ENCODE peak calls at places on chromosomes 5 and 9, in seven cellular contexts. T is neural progenitor cell, A is HCT116, Y is hepatocyte, I is GM23248, S is OCI-LY7, V is GM23338. P is an unnamed sample. For H4K20me1 and H3K4me1, the result is how much of the 10 kb centered on the place peaks cover.

GRCh38 chr9:131500377-131500776 is 2.3 kb upstream of the POMT1 start:
- DNase-seq in Y (no peak), T (no peak), A (no peak), S (no peak), V (no peak), I (no peak), P (no peak)

GRCh38 chr5:43646997-43647396 is 44.0 kb downstream of the NNT start:
- DNase-seq in S (no peak), I (peak), A (no peak), Y (no peak), V (no peak), T (no peak), P (no peak)

GRCh38 chr9:120324996-120325642 is 254.8 kb downstream of the CDK5RAP2 start:
- DNase-seq in A (no peak), V (peak), T (peak), I (no peak), Y (no peak), S (peak), P (no peak)

GRCh38 chr5:137580030-137580429 is 80.9 kb upstream of the SPOCK1 start:
- DNase-seq in S (no peak), I (peak), V (peak), Y (no peak), T (peak), A (no peak), P (peak)

GRCh38 chr9:136544549-136545064 is 1.2 kb downstream of the NOTCH1 start:
- DNase-seq in T (peak), Y (peak), V (no peak), S (peak), A (no peak), I (peak), P (peak)

GRCh38 chr9:91164724-91165520 is 196.8 kb downstream of the AUH start:
- DNase-seq in T (no peak), V (no peak), S (no peak), A (peak), I (peak), Y (peak), P (peak)

GRCh38 chr9:114574438-114574837 is 13.1 kb upstream of the ATP6V1G1 start:
- DNase-seq in Y (no peak), S (no peak), A (no peak), I (no peak), T (no peak), V (no peak), P (no peak)

GRCh38 chr9:137301086-137301947 is 754 bp downstream of the NRARP start:
- DNase-seq in V (peak), A (peak), Y (peak), S (no peak), T (peak), I (peak), P (peak)

GRCh38 chr5:156479864-156480263 is 152.9 kb downstream of the SGCD start:
- DNase-seq in A (no peak), V (no peak), I (peak), S (peak), T (no peak), Y (no peak), P (no peak)

GRCh38 chr5:159133041-159133741 is 33.5 kb upstream of the EBF1 start:
- DNase-seq in V (peak), S (peak), T (peak), Y (peak), I (peak), A (peak), P (peak)

GRCh38 chr9:118652258-118652657 is 717.0 kb downstream of the BRINP1 start:
- DNase-seq in A (no peak), V (no peak), S (no peak), Y (no peak), I (no peak), T (no peak), P (no peak)

GRCh38 chr9:35481347-35481975 is 8.4 kb upstream of the RUSC2 start:
- DNase-seq in T (peak), S (peak), Y (peak), V (peak), A (peak), I (peak), P (peak)

GRCh38 chr5:150783422-150783928 is 4.9 kb downstream of the SMIM3 start:
- DNase-seq in A (peak), V (peak), Y (peak), T (no peak), I (peak), S (peak), P (peak)

GRCh38 chr5:134007581-134008256 is 2.9 kb upstream of the VDAC1 start:
- DNase-seq in V (peak), A (no peak), I (no peak), T (peak), S (no peak), Y (no peak), P (no peak)

GRCh38 chr5:139910901-139911300 is 115.3 kb downstream of the PSD2 start:
- DNase-seq in T (no peak), I (no peak), V (no peak), S (no peak), A (no peak), Y (no peak), P (no peak)

GRCh38 chr5:128199104-128199503 is 115.5 kb downstream of the SLC12A2 start:
- DNase-seq in S (no peak), I (no peak), T (no peak), A (peak), V (no peak), Y (peak), P (peak)

GRCh38 chr9:7328453-7328852 is 471.1 kb downstream of the DMAC1 start:
- DNase-seq in V (no peak), T (no peak), Y (peak), I (no peak), A (no peak), S (no peak), P (no peak)

GRCh38 chr5:140674211-140674610 is 835 bp upstream of the DND1 start:
- DNase-seq in I (no peak), T (no peak), Y (no peak), S (no peak), A (no peak), V (no peak), P (no peak)

GRCh38 chr5:58751222-58751621 is 168.3 kb downstream of the RAB3C start:
- DNase-seq in V (no peak), I (peak), T (no peak), S (no peak), A (peak), Y (peak), P (peak)

GRCh38 chr5:178997191-178997590 is 2.1 kb upstream of the GRM6 start:
- DNase-seq in I (no peak), S (no peak), A (no peak), T (no peak), Y (no peak), V (no peak), P (no peak)

GRCh38 chr5:166561759-166562158 is 1729.7 kb upstream of the WWC1 start:
- DNase-seq in A (no peak), S (no peak), I (no peak), Y (no peak), T (no peak), V (no peak), P (no peak)

GRCh38 chr9:105656131-105656921 is 5.9 kb upstream of the TAL2 start:
- DNase-seq in I (peak), V (peak), S (no peak), T (peak), Y (peak), A (no peak), P (no peak)

GRCh38 chr9:111599948-111600343 is 499 bp upstream of the PTGR1 start:
- DNase-seq in I (no peak), A (no peak), Y (no peak), V (peak), T (no peak), S (no peak), P (no peak)

GRCh38 chr5:102498271-102499034 is at the start of gene SLCO6A1:
- DNase-seq in S (no peak), I (no peak), V (peak), T (no peak), A (no peak), Y (no peak), P (no peak)

GRCh38 chr5:142861011-142861410 is 90.8 kb downstream of the ARHGAP26 start:
- DNase-seq in A (no peak), V (no peak), I (no peak), S (no peak), Y (no peak), T (no peak), P (no peak)
- H4K20me1 ChIP-seq in A (under half), V (under half), I (under half), S (under half), Y (under half), T (under half), P (under half)

DNA sequence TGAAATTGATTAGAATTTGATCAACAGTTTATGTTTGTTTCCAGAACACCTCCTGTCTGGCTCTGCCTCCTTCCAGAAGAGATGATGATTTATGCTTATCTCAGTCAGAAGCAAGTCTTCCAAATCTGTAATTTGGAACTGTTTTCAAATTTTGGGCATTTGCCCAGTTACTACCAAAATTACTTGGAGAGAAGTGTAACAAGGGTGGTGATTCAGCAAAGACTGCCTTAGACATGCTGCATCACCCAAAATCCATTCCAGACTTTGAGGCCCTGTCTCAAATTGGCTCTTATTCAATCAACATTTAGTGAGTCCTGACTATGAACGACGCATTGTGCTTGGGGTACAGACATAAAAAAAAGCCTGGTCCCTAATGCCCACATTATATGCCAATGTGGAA is 89.4 kb downstream of the SH3TC2 start:
- DNase-seq in S (no peak), T (no peak), I (peak), Y (no peak), A (no peak), V (no peak), P (peak)
- H3K4me1 ChIP-seq in S (under half), T (under half), I (under half), Y (under half), A (half or more), V (under half), P (half or more)

GRCh38 chr5:33105521-33105941 is 335.2 kb upstream of the TARS1 start:
- DNase-seq in A (no peak), V (no peak), T (no peak), I (peak), Y (no peak), S (no peak), P (peak)
- TF ChIP-seq EZH2phosphoT487 in A (no peak), V (no peak), T (no peak), I (no peak), Y (no peak), S (no peak), P (no peak)

GRCh38 chr9:133987946-133988665 is 4.0 kb downstream of the VAV2 start:
- DNase-seq in S (no peak), A (no peak), V (no peak), T (no peak), Y (peak), I (no peak), P (no peak)
- H4K20me1 ChIP-seq in S (under half), A (under half), V (under half), T (half or more), Y (half or more), I (under half), P (under half)

GRCh38 chr9:134402182-134402581 is 75.9 kb downstream of the RXRA start:
- DNase-seq in Y (no peak), A (no peak), T (no peak), V (no peak), S (no peak), I (no peak), P (no peak)
- H3K4me1 ChIP-seq in Y (under half), A (under half), T (under half), V (under half), S (under half), I (under half), P (under half)

GRCh38 chr5:143836161-143836725 is 24.3 kb downstream of the HMHB1 start:
- DNase-seq in T (no peak), A (no peak), S (no peak), I (peak), V (no peak), Y (no peak), P (no peak)

GRCh38 chr5:143842920-143843319 is 31.0 kb downstream of the HMHB1 start:
- DNase-seq in S (no peak), I (peak), T (no peak), Y (no peak), A (no peak), V (no peak), P (no peak)

GRCh38 chr5:143841446-143841845 is 29.5 kb downstream of the HMHB1 start:
- DNase-seq in V (no peak), I (no peak), A (no peak), T (no peak), S (no peak), Y (no peak), P (no peak)

GRCh38 chr5:143833179-143833578 is 21.2 kb downstream of the HMHB1 start:
- DNase-seq in Y (no peak), V (no peak), S (no peak), T (no peak), I (no peak), A (no peak), P (no peak)

GRCh38 chr5:143837306-143837848 is 25.4 kb downstream of the HMHB1 start:
- DNase-seq in S (no peak), A (no peak), T (no peak), I (peak), Y (peak), V (no peak), P (no peak)
- TF ChIP-seq EZH2phosphoT487 in S (no peak), A (no peak), T (no peak), I (no peak), Y (no peak), V (no peak), P (no peak)

GRCh38 chr9:133873006-133873780 is 118.9 kb downstream of the VAV2 start:
- DNase-seq in T (no peak), V (no peak), A (no peak), Y (no peak), I (no peak), S (no peak), P (no peak)
- H4K20me1 ChIP-seq in T (half or more), V (under half), A (under half), Y (under half), I (under half), S (under half), P (under half)

DNA sequence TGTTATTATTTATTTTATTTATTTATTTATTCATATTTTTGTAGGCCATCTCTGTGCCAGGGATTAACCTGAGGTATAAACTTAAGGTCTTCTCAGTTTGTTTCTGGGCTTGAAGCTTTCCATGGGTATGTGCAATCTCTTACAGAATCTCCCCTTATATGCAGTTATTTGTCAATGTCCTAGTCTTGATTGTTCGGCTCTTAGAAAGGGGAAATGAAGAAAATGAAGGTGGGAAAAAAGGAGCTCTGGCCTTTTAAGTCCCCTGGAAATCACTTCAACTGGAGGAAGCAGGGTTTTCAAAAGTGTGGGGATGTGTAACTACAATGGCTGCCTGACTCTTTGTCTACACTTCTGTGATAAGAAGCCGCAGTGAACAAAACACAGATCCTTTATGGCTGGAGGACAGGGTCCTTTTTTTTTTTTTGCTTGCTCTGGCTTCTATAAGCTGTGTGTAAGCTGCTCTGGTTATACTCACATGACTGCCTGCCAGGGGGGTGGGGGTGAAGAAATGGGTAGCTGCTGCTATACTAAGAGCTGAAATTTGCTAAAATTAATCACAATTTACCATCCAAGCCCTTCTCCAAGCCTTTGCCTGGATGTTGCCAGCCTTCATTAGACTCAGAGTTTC is 33.7 kb downstream of the CENPP start:
- DNase-seq in Y (peak), I (no peak), V (no peak), T (peak), A (no peak), S (no peak), P (no peak)
- H3K4me1 ChIP-seq in Y (under half), I (under half), V (under half), T (under half), A (under half), S (under half), P (under half)

DNA sequence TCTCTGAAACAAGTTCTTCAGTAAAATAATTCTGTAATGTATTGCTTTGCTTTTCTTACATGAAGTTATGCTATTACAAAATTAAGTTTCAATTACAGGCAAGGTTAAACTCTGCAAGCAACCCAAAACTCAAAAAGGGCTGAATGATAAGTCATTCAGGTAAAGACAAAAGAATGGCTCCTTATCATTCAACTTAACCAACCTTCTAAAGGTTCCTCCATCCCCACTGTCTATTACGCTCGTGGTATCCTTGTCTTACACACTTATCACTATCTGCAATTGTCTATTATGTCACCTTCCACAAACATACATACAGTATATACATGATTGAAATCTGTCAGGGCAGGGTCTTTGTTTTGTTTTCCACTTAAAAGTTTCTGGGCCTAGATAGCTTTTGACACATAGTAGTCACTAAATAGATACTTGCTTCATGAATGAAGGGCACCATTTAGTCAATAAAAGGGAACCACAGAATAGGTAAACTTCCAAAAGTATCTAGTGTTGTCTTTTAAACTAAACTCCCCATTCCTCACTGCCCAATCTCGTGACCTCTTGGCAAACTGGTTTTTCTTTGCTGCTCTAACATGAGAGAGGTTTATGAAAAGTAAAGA is 6.9 kb downstream of the RPL37 start:
- DNase-seq in S (no peak), A (no peak), T (no peak), V (no peak), Y (no peak), I (no peak), P (no peak)
- TF ChIP-seq EZH2phosphoT487 in S (no peak), A (no peak), T (no peak), V (no peak), Y (no peak), I (no peak), P (no peak)